ENCODE peak calls at places on chromosomes 11 and 22, in six cellular contexts. T is cardiac muscle cell; S is Caco-2; K is mesendoderm; E is CD8-positive, alpha-beta memory T cell; R is left ventricle myocardium inferior. W is an unnamed sample.
A peak's percentile ranks its signal among the peaks of the same experiment; 100 is the strongest.

GRCh38 chr11:68569357-68569756 is 108.8 kb downstream of the PPP6R3 start:
- DNase-seq in S (no peak), T (no peak), E (no peak), R (no peak), K (no peak), W (no peak)

GRCh38 chr11:111336582-111337256 is 38.4 kb downstream of the POU2AF3 start:
- DNase-seq in E (no peak), S (peak; percentile 88), K (peak; percentile 77), T (no peak), R (no peak), W (no peak)

GRCh38 chr11:100923555-100923954 is 206.1 kb downstream of the PGR start:
- DNase-seq in T (no peak), R (no peak), S (no peak), K (no peak), E (no peak), W (no peak)

GRCh38 chr11:72740060-72740424 is 12.2 kb downstream of the ARAP1 start:
- DNase-seq in R (peak; percentile 3), S (no peak), T (no peak), E (no peak), K (no peak), W (no peak)

GRCh38 chr22:31753005-31753633 is 700 bp upstream of the DEPDC5 start:
- DNase-seq in T (peak; percentile 93), S (peak; percentile 85), R (peak; percentile 37), E (no peak), K (peak; percentile 93), W (peak; percentile 26)

GRCh38 chr22:17112491-17113042 is 8.6 kb downstream of the TMEM121B start:
- DNase-seq in T (no peak), R (no peak), E (no peak), S (no peak), K (no peak), W (no peak)

GRCh38 chr11:107791343-107792048 is 67.1 kb downstream of the SLC35F2 start:
- DNase-seq in E (no peak), K (no peak), R (no peak), T (no peak), S (no peak), W (no peak)

GRCh38 chr11:44791546-44791945 is 64.8 kb downstream of the TSPAN18 start:
- DNase-seq in K (no peak), E (no peak), S (no peak), R (no peak), T (no peak), W (no peak)

GRCh38 chr11:39365809-39366436 is 2093.5 kb downstream of the LRRC4C start:
- DNase-seq in R (no peak), E (no peak), S (peak; percentile 62), K (peak; percentile 79), T (peak; percentile 19), W (no peak)

GRCh38 chr22:30002861-30003489 is 77.3 kb upstream of the HORMAD2 start:
- DNase-seq in K (no peak), R (no peak), S (no peak), E (no peak), T (no peak), W (no peak)

GRCh38 chr22:37752189-37753061 is 55.3 kb upstream of the GCAT start:
- DNase-seq in T (no peak), E (no peak), S (peak; percentile 69), K (peak; percentile 73), R (peak; percentile 95), W (peak; percentile 89)

GRCh38 chr11:125170001-125170405 is 5.5 kb downstream of the PKNOX2 start:
- DNase-seq in R (peak; percentile 50), E (no peak), S (no peak), K (peak; percentile 61), T (no peak), W (no peak)

GRCh38 chr22:33555814-33556522 is 364.3 kb downstream of the LARGE1 start:
- DNase-seq in K (no peak), S (no peak), E (no peak), R (no peak), T (no peak), W (no peak)

GRCh38 chr11:115674176-115674575 is 170.0 kb upstream of the CADM1 start:
- DNase-seq in E (no peak), T (no peak), K (peak; percentile 72), R (no peak), S (no peak), W (no peak)

GRCh38 chr11:119316017-119316728 is 757 bp downstream of the MCAM start:
- DNase-seq in T (peak; percentile 36), S (no peak), E (no peak), K (no peak), R (peak; percentile 64), W (no peak)

GRCh38 chr22:28783786-28784671 is 11.5 kb downstream of the CCDC117 start:
- DNase-seq in S (peak; percentile 79), T (peak; percentile 39), K (no peak), R (no peak), E (no peak), W (no peak)

GRCh38 chr22:43867839-43868652 is 5.7 kb upstream of the SULT4A1 start:
- DNase-seq in E (no peak), K (peak; percentile 90), T (peak; percentile 90), S (peak; percentile 73), R (peak; percentile 58), W (peak; percentile 61)

GRCh38 chr11:78187366-78188011 is 937 bp downstream of the KCTD21 start:
- DNase-seq in K (no peak), S (no peak), R (no peak), E (peak; percentile 69), T (no peak), W (no peak)

DNA sequence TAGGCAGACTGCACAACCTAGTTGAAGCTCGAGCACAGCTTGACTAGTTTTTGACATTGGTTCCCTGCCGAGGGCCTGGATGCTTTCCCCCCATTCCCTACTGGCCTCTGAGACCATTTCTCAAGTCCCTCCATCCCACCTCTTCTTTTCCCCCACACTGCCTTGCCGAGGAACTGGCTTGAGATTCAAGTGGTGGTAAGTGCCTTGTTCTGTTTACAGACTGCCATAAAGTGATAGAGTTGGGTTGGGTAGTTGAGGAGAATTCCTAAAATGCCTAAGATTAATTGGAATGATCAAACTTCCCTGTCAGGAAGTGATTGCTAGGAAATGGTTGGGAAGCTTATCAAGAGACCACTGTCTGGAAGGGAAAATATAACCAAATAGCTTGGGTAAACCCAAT is 16.2 kb downstream of the MRPL16 start:
- DNase-seq in K (no peak), E (no peak), T (no peak), S (no peak), R (no peak), W (no peak)
- H3K36me3 ChIP-seq in K (peaks cover 4% of the 10 kb centered on the region), E (peaks cover 7% of the 10 kb centered on the region), T (peaks cover 39% of the 10 kb centered on the region), S (peaks cover 17% of the 10 kb centered on the region), R (peaks cover 93% of the 10 kb centered on the region), W (peaks cover 6% of the 10 kb centered on the region)

DNA sequence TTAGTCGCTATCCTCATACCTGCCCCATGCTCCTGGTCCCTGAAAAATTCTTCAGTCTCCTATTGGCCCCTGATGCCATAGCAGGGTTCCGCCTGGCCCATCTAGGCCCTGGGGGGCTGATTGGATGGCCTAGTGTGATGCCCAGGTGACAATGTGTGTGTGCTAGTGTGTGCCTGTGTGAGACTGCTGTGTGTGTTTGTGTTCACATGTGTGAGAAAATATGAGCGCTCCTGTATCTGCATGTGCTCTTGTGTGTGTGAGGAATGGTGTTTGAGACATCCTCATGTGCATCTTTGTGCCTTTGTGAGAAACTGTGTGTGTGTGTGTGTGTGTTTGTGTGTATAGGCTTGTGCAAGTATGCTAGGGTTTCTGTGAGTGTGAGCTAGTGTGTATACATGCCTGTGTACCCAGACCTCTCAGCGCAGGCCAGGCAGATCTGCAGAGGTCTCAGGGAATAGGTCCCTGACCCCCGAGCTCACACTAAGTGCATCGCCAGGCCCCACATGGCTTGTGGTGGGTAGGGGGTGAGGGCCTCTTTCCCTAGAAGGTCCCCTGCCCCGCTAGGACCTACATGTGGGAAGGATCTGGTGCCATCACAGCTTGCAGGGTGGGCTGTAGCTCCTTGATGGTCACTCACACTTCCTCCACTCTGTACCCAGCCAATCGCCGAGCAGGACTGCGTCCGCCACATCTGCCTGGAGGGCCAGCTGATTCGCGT is 64.6 kb downstream of the OTOG start:
- DNase-seq in K (no peak), S (no peak), R (no peak), T (no peak), E (no peak), W (no peak)
- H3K36me3 ChIP-seq in K (no peaks in the 10 kb centered on the region), S (no peaks in the 10 kb centered on the region), R (no peaks in the 10 kb centered on the region), T (no peaks in the 10 kb centered on the region), E (no peaks in the 10 kb centered on the region), W (no peaks in the 10 kb centered on the region)

GRCh38 chr11:46352063-46352841 is 5.0 kb downstream of the DGKZ start:
- DNase-seq in R (no peak), S (peak; percentile 52), T (peak; percentile 70), E (peak; percentile 82), K (peak; percentile 82), W (no peak)

GRCh38 chr11:46353706-46354105 is 6.4 kb downstream of the DGKZ start:
- DNase-seq in T (no peak), R (no peak), E (peak; percentile 30), S (no peak), K (no peak), W (no peak)

GRCh38 chr11:46350695-46351094 is 3.4 kb downstream of the DGKZ start:
- DNase-seq in K (no peak), R (no peak), S (no peak), T (no peak), E (no peak), W (no peak)

GRCh38 chr11:46351148-46351547 is 3.9 kb downstream of the DGKZ start:
- DNase-seq in T (no peak), S (no peak), K (no peak), E (no peak), R (no peak), W (no peak)

GRCh38 chr11:46351606-46352005 is 4.3 kb downstream of the DGKZ start:
- DNase-seq in S (no peak), K (no peak), E (no peak), T (no peak), R (no peak), W (no peak)
- H3K36me3 ChIP-seq in S (peaks cover 3% of the 10 kb centered on the region), K (no peaks in the 10 kb centered on the region), E (peaks cover 5% of the 10 kb centered on the region), T (no peaks in the 10 kb centered on the region), R (peaks cover 6% of the 10 kb centered on the region), W (no peaks in the 10 kb centered on the region)

GRCh38 chr11:64914123-64914522 is 2.9 kb downstream of the ATG2A start:
- DNase-seq in E (no peak), K (no peak), R (no peak), S (no peak), T (no peak), W (no peak)

GRCh38 chr11:64911142-64911541 is 5.9 kb downstream of the ATG2A start:
- DNase-seq in T (no peak), K (no peak), R (no peak), S (no peak), E (no peak), W (no peak)

GRCh38 chr11:64911689-64912088 is 5.3 kb downstream of the ATG2A start:
- DNase-seq in R (no peak), S (no peak), T (no peak), E (no peak), K (no peak), W (no peak)

GRCh38 chr11:64915366-64915887 is 1.6 kb downstream of the ATG2A start:
- DNase-seq in T (peak; percentile 35), K (no peak), E (no peak), S (no peak), R (no peak), W (no peak)

DNA sequence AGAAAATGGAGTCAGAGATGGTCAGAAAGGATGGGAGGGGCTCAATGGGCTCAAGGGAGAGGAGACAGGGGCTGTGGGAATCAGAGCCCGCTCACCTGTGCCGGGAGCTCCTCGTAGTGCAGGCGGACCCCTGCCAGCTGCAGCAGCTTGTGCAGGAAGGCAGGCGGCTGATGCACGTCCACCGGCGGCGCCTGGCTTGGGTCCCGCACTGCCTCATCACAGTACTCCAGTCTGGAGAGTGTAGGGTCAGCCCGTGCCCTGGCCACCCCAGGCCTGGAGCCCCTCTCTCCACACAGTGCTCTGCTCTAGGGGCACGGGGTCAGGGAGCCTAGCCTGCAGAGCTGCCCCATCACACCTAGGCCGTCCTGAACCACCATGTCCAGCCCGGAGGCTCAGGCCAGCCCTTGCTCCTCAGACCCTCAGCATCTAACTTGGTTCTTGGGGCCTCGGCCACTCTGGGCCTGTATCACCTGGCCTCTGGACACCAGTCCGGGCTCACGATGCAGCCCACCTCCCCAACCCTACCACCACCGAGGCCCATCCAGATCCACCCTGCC is 3.8 kb downstream of the ATG2A start:
- DNase-seq in R (no peak), T (no peak), S (no peak), E (no peak), K (no peak), W (no peak)
- H3K36me3 ChIP-seq in R (peaks cover 60% of the 10 kb centered on the region), T (peaks cover 26% of the 10 kb centered on the region), S (peaks cover 4% of the 10 kb centered on the region), E (peaks cover 21% of the 10 kb centered on the region), K (peaks cover 4% of the 10 kb centered on the region), W (peaks cover 17% of the 10 kb centered on the region)